ENCODE peak calls at places on chromosomes 5 and 9, in ten cellular contexts. W, F, Z, T, P, O, J, R, K and B are unnamed samples.

GRCh38 chr5:96288166-96288844 is 144.7 kb downstream of the PCSK1 start:
- DNase-seq in W (no peak), F (no peak), Z (no peak), T (no peak), P (no peak), O (no peak), J (no peak), R (no peak), K (no peak), B (no peak)

GRCh38 chr9:123232332-123232731 is 36.1 kb downstream of the STRBP start:
- DNase-seq in W (no peak), F (no peak), Z (no peak), T (no peak), P (no peak), O (no peak), J (no peak), R (no peak), K (no peak), B (no peak)

GRCh38 chr5:12854386-12854785 is 950.1 kb upstream of the CTNND2 start:
- DNase-seq in W (no peak), F (no peak), Z (no peak), T (no peak), P (no peak), O (no peak), J (no peak), R (no peak), K (no peak), B (no peak)

GRCh38 chr5:78499485-78499884 is 139.1 kb downstream of the SCAMP1 start:
- DNase-seq in W (no peak), F (no peak), Z (no peak), T (no peak), P (no peak), O (no peak), J (no peak), R (no peak), K (no peak), B (no peak)

GRCh38 chr9:93058357-93059096 is at the start of gene SUSD3:
- DNase-seq in W (peak), F (no peak), Z (no peak), T (peak), P (peak), O (peak), J (peak), R (peak), K (peak), B (no peak)

GRCh38 chr5:100860407-100860806 is 42.7 kb downstream of the ST8SIA4 start:
- DNase-seq in W (no peak), F (no peak), Z (no peak), T (no peak), P (no peak), O (no peak), J (no peak), R (no peak), K (no peak), B (no peak)

GRCh38 chr5:1507457-1507856 is 16.3 kb downstream of the LPCAT1 start:
- DNase-seq in W (no peak), F (no peak), Z (no peak), T (no peak), P (no peak), O (no peak), J (no peak), R (no peak), K (no peak), B (no peak)

GRCh38 chr9:84966876-84967830 is 297.6 kb downstream of the NTRK2 start:
- DNase-seq in W (no peak), F (peak), Z (no peak), T (no peak), P (peak), O (no peak), J (no peak), R (no peak), K (peak), B (peak)

GRCh38 chr5:58681943-58682342 is 99.1 kb downstream of the RAB3C start:
- DNase-seq in W (no peak), F (no peak), Z (no peak), T (no peak), P (no peak), O (no peak), J (no peak), R (no peak), K (no peak), B (no peak)

GRCh38 chr5:6858419-6858818 is 145.2 kb downstream of the TENT4A start:
- DNase-seq in W (no peak), F (no peak), Z (no peak), T (no peak), P (no peak), O (no peak), J (no peak), R (no peak), K (no peak), B (no peak)

GRCh38 chr9:127808347-127809001 is 5.8 kb downstream of the FPGS start:
- DNase-seq in W (no peak), F (no peak), Z (no peak), T (no peak), P (peak), O (no peak), J (no peak), R (no peak), K (no peak), B (no peak)

GRCh38 chr9:86202338-86202882 is 57.0 kb downstream of the C9orf153 start:
- DNase-seq in W (peak), F (peak), Z (peak), T (no peak), P (peak), O (no peak), J (no peak), R (peak), K (peak), B (no peak)